ENCODE peak calls at places on chromosome 13, in seven cellular contexts. One of them, this sample, is unnamed.

GRCh38 chr13:30985637-30986205 is 53.3 kb downstream of the TEX26 start:
- DNase-seq in MG63: no peak
- DNase-seq in hippocampal formation: no peak
- DNase-seq in dermis blood vessel endothelial cell: no peak
- DNase-seq in stimulated activated CD4-positive, alpha-beta T cell treated with anti-CD3 and anti-CD28 coated beads, Interleukin-2, amount 100 ng/mL, for 48 hours: no peak
- DNase-seq in upper lobe of right lung: no peak
- DNase-seq in T-cell: no peak
- DNase-seq in this sample: no peak

GRCh38 chr13:105948143-105948542 is 587.3 kb downstream of the EFNB2 start:
- DNase-seq in MG63: no peak
- DNase-seq in hippocampal formation: no peak
- DNase-seq in dermis blood vessel endothelial cell: no peak
- DNase-seq in stimulated activated CD4-positive, alpha-beta T cell treated with anti-CD3 and anti-CD28 coated beads, Interleukin-2, amount 100 ng/mL, for 48 hours: no peak
- DNase-seq in upper lobe of right lung: no peak
- DNase-seq in T-cell: no peak
- DNase-seq in this sample: no peak

GRCh38 chr13:75356426-75356825 is 125.5 kb downstream of the TBC1D4 start:
- DNase-seq in MG63: no peak
- DNase-seq in hippocampal formation: no peak
- DNase-seq in dermis blood vessel endothelial cell: no peak
- DNase-seq in stimulated activated CD4-positive, alpha-beta T cell treated with anti-CD3 and anti-CD28 coated beads, Interleukin-2, amount 100 ng/mL, for 48 hours: no peak
- DNase-seq in upper lobe of right lung: no peak
- DNase-seq in T-cell: no peak
- DNase-seq in this sample: no peak

GRCh38 chr13:95677564-95678386 is 836 bp downstream of the DNAJC3 start:
- DNase-seq in MG63: peak
- DNase-seq in hippocampal formation: peak
- DNase-seq in dermis blood vessel endothelial cell: peak
- DNase-seq in stimulated activated CD4-positive, alpha-beta T cell treated with anti-CD3 and anti-CD28 coated beads, Interleukin-2, amount 100 ng/mL, for 48 hours: no peak
- DNase-seq in upper lobe of right lung: no peak
- DNase-seq in T-cell: no peak
- DNase-seq in this sample: no peak

GRCh38 chr13:112911883-112912282 is 57.1 kb upstream of the MCF2L start:
- DNase-seq in MG63: no peak
- DNase-seq in hippocampal formation: no peak
- DNase-seq in dermis blood vessel endothelial cell: no peak
- DNase-seq in stimulated activated CD4-positive, alpha-beta T cell treated with anti-CD3 and anti-CD28 coated beads, Interleukin-2, amount 100 ng/mL, for 48 hours: no peak
- DNase-seq in upper lobe of right lung: no peak
- DNase-seq in T-cell: no peak
- DNase-seq in this sample: no peak

GRCh38 chr13:27022571-27023311 is 148.9 kb downstream of the USP12 start:
- DNase-seq in MG63: peak
- DNase-seq in hippocampal formation: peak
- DNase-seq in dermis blood vessel endothelial cell: no peak
- DNase-seq in stimulated activated CD4-positive, alpha-beta T cell treated with anti-CD3 and anti-CD28 coated beads, Interleukin-2, amount 100 ng/mL, for 48 hours: no peak
- DNase-seq in upper lobe of right lung: no peak
- DNase-seq in T-cell: no peak
- DNase-seq in this sample: no peak

GRCh38 chr13:108227651-108228272 is 9.6 kb downstream of the ABHD13 start:
- DNase-seq in MG63: no peak
- DNase-seq in hippocampal formation: no peak
- DNase-seq in dermis blood vessel endothelial cell: peak
- DNase-seq in stimulated activated CD4-positive, alpha-beta T cell treated with anti-CD3 and anti-CD28 coated beads, Interleukin-2, amount 100 ng/mL, for 48 hours: peak
- DNase-seq in upper lobe of right lung: no peak
- DNase-seq in T-cell: peak
- DNase-seq in this sample: no peak

GRCh38 chr13:75796825-75797224 is 160.7 kb downstream of the LMO7 start:
- DNase-seq in MG63: no peak
- DNase-seq in hippocampal formation: no peak
- DNase-seq in dermis blood vessel endothelial cell: no peak
- DNase-seq in stimulated activated CD4-positive, alpha-beta T cell treated with anti-CD3 and anti-CD28 coated beads, Interleukin-2, amount 100 ng/mL, for 48 hours: no peak
- DNase-seq in upper lobe of right lung: no peak
- DNase-seq in T-cell: no peak
- DNase-seq in this sample: no peak

GRCh38 chr13:111270765-111271164 is 49.7 kb upstream of the TEX29 start:
- DNase-seq in MG63: no peak
- DNase-seq in hippocampal formation: no peak
- DNase-seq in dermis blood vessel endothelial cell: no peak
- DNase-seq in stimulated activated CD4-positive, alpha-beta T cell treated with anti-CD3 and anti-CD28 coated beads, Interleukin-2, amount 100 ng/mL, for 48 hours: no peak
- DNase-seq in upper lobe of right lung: no peak
- DNase-seq in T-cell: no peak
- DNase-seq in this sample: no peak

GRCh38 chr13:45166858-45167257 is 34.0 kb downstream of the KCTD4 start:
- DNase-seq in MG63: no peak
- DNase-seq in hippocampal formation: no peak
- DNase-seq in dermis blood vessel endothelial cell: no peak
- DNase-seq in stimulated activated CD4-positive, alpha-beta T cell treated with anti-CD3 and anti-CD28 coated beads, Interleukin-2, amount 100 ng/mL, for 48 hours: no peak
- DNase-seq in upper lobe of right lung: no peak
- DNase-seq in T-cell: no peak
- DNase-seq in this sample: no peak

GRCh38 chr13:113187263-113187669 is 21.2 kb downstream of the PCID2 start:
- DNase-seq in MG63: peak
- DNase-seq in hippocampal formation: peak
- DNase-seq in dermis blood vessel endothelial cell: peak
- DNase-seq in stimulated activated CD4-positive, alpha-beta T cell treated with anti-CD3 and anti-CD28 coated beads, Interleukin-2, amount 100 ng/mL, for 48 hours: peak
- DNase-seq in upper lobe of right lung: no peak
- DNase-seq in T-cell: no peak
- DNase-seq in this sample: peak

GRCh38 chr13:26132756-26133155 is 80.9 kb upstream of the SHISA2 start:
- DNase-seq in MG63: peak
- DNase-seq in hippocampal formation: no peak
- DNase-seq in dermis blood vessel endothelial cell: peak
- DNase-seq in stimulated activated CD4-positive, alpha-beta T cell treated with anti-CD3 and anti-CD28 coated beads, Interleukin-2, amount 100 ng/mL, for 48 hours: no peak
- DNase-seq in upper lobe of right lung: no peak
- DNase-seq in T-cell: no peak
- DNase-seq in this sample: peak

GRCh38 chr13:27917121-27917947 is 2.5 kb upstream of the PDX1 start:
- DNase-seq in MG63: no peak
- DNase-seq in hippocampal formation: no peak
- DNase-seq in dermis blood vessel endothelial cell: no peak
- DNase-seq in stimulated activated CD4-positive, alpha-beta T cell treated with anti-CD3 and anti-CD28 coated beads, Interleukin-2, amount 100 ng/mL, for 48 hours: no peak
- DNase-seq in upper lobe of right lung: no peak
- DNase-seq in T-cell: no peak
- DNase-seq in this sample: no peak

GRCh38 chr13:49454388-49455015 is 10.4 kb downstream of the SETDB2 start:
- DNase-seq in MG63: no peak
- DNase-seq in hippocampal formation: no peak
- DNase-seq in dermis blood vessel endothelial cell: no peak
- DNase-seq in stimulated activated CD4-positive, alpha-beta T cell treated with anti-CD3 and anti-CD28 coated beads, Interleukin-2, amount 100 ng/mL, for 48 hours: no peak
- DNase-seq in upper lobe of right lung: no peak
- DNase-seq in T-cell: no peak
- DNase-seq in this sample: no peak

GRCh38 chr13:27621116-27621365 is 651 bp upstream of the POLR1D start:
- DNase-seq in MG63: no peak
- DNase-seq in hippocampal formation: no peak
- DNase-seq in dermis blood vessel endothelial cell: no peak
- DNase-seq in stimulated activated CD4-positive, alpha-beta T cell treated with anti-CD3 and anti-CD28 coated beads, Interleukin-2, amount 100 ng/mL, for 48 hours: no peak
- DNase-seq in upper lobe of right lung: no peak
- DNase-seq in T-cell: no peak
- DNase-seq in this sample: peak